ENCODE peak calls at places on chromosome 1, in nine cellular contexts. G is PC-3; I is SJSA1; K is CD4-positive, alpha-beta memory T cell; Y is kidney; E is CD4-positive, CD25-positive, alpha-beta regulatory T cell; P is neural progenitor cell; F is A549; R is endothelial cell of umbilical vein. U is an unnamed sample.
A peak's percentile ranks its signal among the peaks of the same experiment; 100 is the strongest.

GRCh38 chr1:84672080-84672735 is 18.1 kb downstream of the SSX2IP start:
- DNase-seq in G (no peak), I (no peak), K (no peak), Y (no peak), E (no peak), P (no peak), F (no peak), R (no peak), U (no peak)

GRCh38 chr1:40363721-40364120 is 9.8 kb upstream of the SMAP2 start:
- DNase-seq in G (no peak), I (no peak), K (no peak), Y (no peak), E (no peak), P (peak; percentile 42), F (no peak), R (no peak), U (no peak)

GRCh38 chr1:169106921-169107672 is 607 bp downstream of the ATP1B1 start:
- DNase-seq in G (peak; percentile 47), I (peak; percentile 50), K (no peak), Y (peak; percentile 75), E (peak; percentile 30), P (peak; percentile 61), F (no peak), R (peak; percentile 52), U (no peak)

GRCh38 chr1:96533820-96534219 is 187.8 kb upstream of the PTBP2 start:
- DNase-seq in G (no peak), I (no peak), K (no peak), Y (no peak), E (no peak), P (no peak), F (no peak), R (no peak), U (no peak)

GRCh38 chr1:202968895-202969295 is 1.8 kb upstream of the CYB5R1 start:
- DNase-seq in G (peak; percentile 76), I (no peak), K (peak; percentile 21), Y (no peak), E (peak; percentile 77), P (peak; percentile 77), F (peak; percentile 75), R (peak; percentile 62), U (no peak)

GRCh38 chr1:113830039-113830438 is 17.8 kb upstream of the RSBN1 start:
- DNase-seq in G (peak; percentile 42), I (no peak), K (no peak), Y (no peak), E (no peak), P (no peak), F (no peak), R (no peak), U (no peak)

GRCh38 chr1:109240158-109241152 is 8.9 kb upstream of the CELSR2 start:
- DNase-seq in G (peak; percentile 48), I (no peak), K (no peak), Y (peak; percentile 94), E (peak; percentile 22), P (peak; percentile 45), F (no peak), R (no peak), U (peak; percentile 98)

GRCh38 chr1:46522184-46522968 is 29.1 kb downstream of the KNCN start:
- DNase-seq in G (peak; percentile 63), I (peak; percentile 71), K (no peak), Y (peak; percentile 75), E (peak; percentile 42), P (peak; percentile 39), F (peak; percentile 53), R (no peak), U (no peak)

GRCh38 chr1:183476081-183476480 is 3.8 kb downstream of the SMG7 start:
- DNase-seq in G (no peak), I (no peak), K (no peak), Y (no peak), E (peak; percentile 39), P (no peak), F (no peak), R (no peak), U (no peak)

DNA sequence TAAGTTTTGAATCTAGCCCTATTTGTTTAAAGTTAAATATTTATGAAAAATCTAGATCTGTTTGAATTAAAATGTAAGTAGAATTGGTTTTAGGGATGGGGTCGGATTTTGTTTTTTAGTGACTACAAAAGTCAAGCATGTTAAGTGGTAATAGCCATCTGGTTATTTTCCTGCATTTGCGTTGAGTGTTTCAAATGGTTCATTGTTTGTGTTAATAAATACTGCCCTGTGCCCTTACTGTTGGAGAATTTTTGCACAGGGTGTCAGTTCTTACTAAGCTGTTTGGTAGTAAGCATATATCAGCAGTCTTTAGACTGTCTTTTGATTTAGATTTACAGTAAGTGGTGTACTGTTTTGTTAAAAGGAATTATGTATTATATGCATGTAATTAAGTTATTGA is 46.1 kb upstream of the TARS2 start:
- DNase-seq in G (no peak), I (no peak), K (no peak), Y (no peak), E (no peak), P (no peak), F (no peak), R (no peak), U (no peak)
- H3K27ac ChIP-seq in G (no peak overlapping the region), I (no peak overlapping the region), K (no peak overlapping the region), Y (no peak overlapping the region), E (no peak overlapping the region), P (no peak overlapping the region), F (no peak overlapping the region), R (no peak overlapping the region), U (no peak overlapping the region)

DNA sequence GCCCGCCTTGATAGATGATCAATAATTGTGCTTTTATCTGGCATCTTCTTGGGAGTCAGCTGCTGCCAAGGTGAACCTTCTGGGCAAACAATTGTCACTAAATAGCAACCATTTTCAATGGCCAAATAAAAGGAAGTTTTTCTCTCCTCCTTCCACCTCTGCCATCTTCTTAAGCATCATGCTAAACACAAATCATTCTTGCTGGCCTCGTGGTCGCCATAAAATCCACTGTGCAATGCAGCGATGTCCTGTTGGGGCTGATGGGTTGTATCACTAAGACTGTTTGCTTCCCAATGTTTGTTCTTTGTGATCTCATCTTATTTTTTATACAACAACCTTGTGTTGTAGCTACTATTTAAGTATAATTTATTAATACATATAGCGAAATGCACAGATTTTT is 8.0 kb downstream of the MAN1C1 start:
- DNase-seq in G (no peak), I (no peak), K (no peak), Y (no peak), E (no peak), P (no peak), F (no peak), R (no peak), U (no peak)
- H3K27ac ChIP-seq in G (no peak overlapping the region), I (no peak overlapping the region), K (no peak overlapping the region), Y (no peak overlapping the region), E (no peak overlapping the region), P (no peak overlapping the region), F (no peak overlapping the region), R (no peak overlapping the region), U (no peak overlapping the region)

GRCh38 chr1:43673261-43673660 is 23.3 kb downstream of the KDM4A start:
- DNase-seq in G (no peak), I (no peak), K (no peak), Y (no peak), E (no peak), P (no peak), F (no peak), R (no peak), U (no peak)

GRCh38 chr1:43669878-43670277 is 19.9 kb downstream of the KDM4A start:
- DNase-seq in G (no peak), I (no peak), K (no peak), Y (no peak), E (no peak), P (no peak), F (no peak), R (no peak), U (no peak)

GRCh38 chr1:43671193-43671592 is 21.2 kb downstream of the KDM4A start:
- DNase-seq in G (no peak), I (no peak), K (no peak), Y (no peak), E (no peak), P (no peak), F (no peak), R (no peak), U (no peak)

GRCh38 chr1:43668956-43669355 is 19.0 kb downstream of the KDM4A start:
- DNase-seq in G (peak; percentile 74), I (no peak), K (no peak), Y (no peak), E (no peak), P (no peak), F (no peak), R (no peak), U (no peak)

DNA sequence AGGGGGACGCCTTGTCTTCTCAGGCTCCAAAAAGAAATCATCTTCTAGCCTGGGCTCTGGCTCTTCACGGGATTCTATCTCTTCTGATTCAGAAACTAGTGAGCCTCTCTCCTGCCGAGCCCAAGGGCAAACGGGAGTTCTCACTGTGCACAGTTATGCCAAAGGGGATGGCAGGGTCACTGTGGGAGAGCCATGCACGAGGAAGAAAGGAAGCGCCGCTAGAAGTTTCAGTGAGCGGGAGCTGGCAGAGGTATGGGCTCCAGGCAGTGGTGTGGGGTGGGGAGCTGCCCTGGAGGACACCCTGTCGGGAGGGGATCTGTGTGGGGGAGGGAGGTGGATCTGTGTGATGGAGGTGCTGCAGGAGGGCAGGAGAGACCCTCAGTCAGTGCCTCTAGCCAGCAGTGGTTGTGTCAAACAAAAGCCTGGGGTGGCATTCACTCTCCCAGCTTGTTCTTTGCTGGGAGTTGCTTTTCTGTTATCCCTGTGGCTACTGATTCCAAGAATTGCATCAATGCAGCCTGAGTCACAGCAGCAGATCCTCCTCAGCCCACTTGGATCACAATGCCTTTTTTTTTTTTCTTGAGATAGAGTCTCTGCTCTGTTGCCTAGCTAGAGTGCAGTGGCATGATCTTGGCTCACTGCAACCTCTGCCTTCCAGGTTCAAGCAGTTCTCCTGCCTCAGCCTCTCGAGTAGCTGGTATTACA is 21.8 kb downstream of the KDM4A start:
- DNase-seq in G (no peak), I (no peak), K (no peak), Y (no peak), E (no peak), P (no peak), F (no peak), R (no peak), U (no peak)
- H3K27ac ChIP-seq in G (no peak overlapping the region), I (no peak overlapping the region), K (no peak overlapping the region), Y (no peak overlapping the region), E (no peak overlapping the region), P (no peak overlapping the region), F (no peak overlapping the region), R (no peak overlapping the region), U (no peak overlapping the region)

DNA sequence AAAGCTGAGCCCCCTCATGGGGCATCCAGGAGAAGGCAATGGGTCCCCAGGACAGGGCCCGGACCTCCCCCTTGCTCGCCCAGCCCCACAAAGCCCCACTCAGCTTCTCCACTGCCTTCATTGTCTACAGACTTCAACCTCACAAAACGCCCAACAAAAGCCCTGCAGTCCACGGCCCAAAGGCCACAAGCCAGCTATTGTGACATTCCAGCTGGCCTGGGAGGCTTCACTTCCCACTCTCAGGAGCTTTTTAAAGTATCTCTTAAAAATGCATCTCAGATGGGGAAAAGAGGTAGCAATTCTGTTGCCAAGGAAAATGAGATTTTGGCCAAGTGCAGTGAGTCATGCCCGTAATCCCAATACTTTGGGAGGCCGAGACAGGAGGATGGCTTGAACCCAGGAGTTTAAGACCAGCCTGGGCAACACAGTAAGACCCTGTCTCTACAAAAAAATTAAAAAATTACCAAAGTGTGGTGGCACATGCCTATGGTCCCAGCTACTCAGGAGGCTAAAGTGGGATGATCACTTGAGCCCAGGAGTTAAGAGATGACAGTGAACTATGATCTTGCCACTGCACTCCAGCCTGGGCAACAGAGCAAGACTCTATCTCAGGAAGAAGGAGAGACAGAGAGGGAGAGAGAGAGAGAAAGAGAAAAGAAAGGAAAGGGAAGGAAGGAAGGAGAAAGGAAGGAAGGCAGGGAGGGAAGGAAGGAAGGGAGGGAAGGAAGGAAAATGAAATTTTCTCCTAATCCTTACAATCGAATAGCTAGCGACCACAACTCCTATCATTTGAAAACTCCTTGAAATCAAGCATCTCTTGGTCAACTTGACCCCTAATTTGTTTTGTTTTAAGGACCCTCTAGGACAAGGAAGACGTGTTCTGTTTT is 31.4 kb upstream of the TARDBP start:
- DNase-seq in G (no peak), I (no peak), K (no peak), Y (no peak), E (no peak), P (peak; percentile 89), F (no peak), R (no peak), U (no peak)
- H3K27ac ChIP-seq in G (no peak overlapping the region), I (no peak overlapping the region), K (no peak overlapping the region), Y (no peak overlapping the region), E (no peak overlapping the region), P (peak overlapping the region; percentile 96), F (no peak overlapping the region), R (no peak overlapping the region), U (no peak overlapping the region)

U was measured in epithelial cell of prostate.